ENCODE peak calls at places on chromosome 3, in nine cellular contexts. O is CD8-positive, alpha-beta T cell; Y is right lobe of liver; L is left ventricle myocardium inferior; U is RWPE1; S is stomach; A is PC-3; R is type B pancreatic cell; H is hepatocyte. C is an unnamed sample.

GRCh38 chr3:16171009-16171408 is 3.5 kb upstream of the GALNT15 start:
- DNase-seq in Y (no peak), A (no peak), R (peak), U (no peak), S (no peak), H (no peak), O (no peak), L (no peak), C (no peak)

GRCh38 chr3:67648229-67648628 is 6.2 kb downstream of the SUCLG2 start:
- DNase-seq in A (no peak), R (no peak), L (no peak), S (no peak), H (peak), Y (peak), O (no peak), U (no peak), C (no peak)

GRCh38 chr3:124730920-124731297 is 657 bp downstream of the UMPS start:
- DNase-seq in O (no peak), L (no peak), U (no peak), Y (peak), A (no peak), H (no peak), S (no peak), R (no peak), C (no peak)

GRCh38 chr3:11452988-11453847 is 181.0 kb downstream of the ATG7 start:
- DNase-seq in L (no peak), O (no peak), A (peak), Y (no peak), R (no peak), U (no peak), H (peak), S (no peak), C (no peak)

GRCh38 chr3:13543251-13543650 is 5.7 kb upstream of the FBLN2 start:
- DNase-seq in R (no peak), U (peak), O (no peak), L (peak), H (peak), A (peak), Y (no peak), S (no peak), C (no peak)

GRCh38 chr3:196941846-196942225 is 492 bp downstream of the NCBP2 start:
- DNase-seq in A (peak), O (peak), S (peak), U (peak), Y (peak), L (peak), H (peak), R (no peak), C (peak)

GRCh38 chr3:55074861-55075260 is 147.0 kb upstream of the LRTM1 start:
- DNase-seq in U (no peak), L (no peak), A (no peak), S (no peak), O (no peak), R (no peak), Y (no peak), H (no peak), C (no peak)

GRCh38 chr3:147462856-147463255 is 53.7 kb downstream of the ZIC1 start:
- DNase-seq in R (no peak), H (no peak), A (no peak), S (no peak), Y (no peak), L (no peak), O (no peak), U (no peak), C (no peak)

GRCh38 chr3:193783166-193783896 is 190.3 kb downstream of the OPA1 start:
- DNase-seq in Y (no peak), A (peak), R (no peak), H (peak), L (no peak), O (no peak), S (no peak), U (peak), C (no peak)

DNA sequence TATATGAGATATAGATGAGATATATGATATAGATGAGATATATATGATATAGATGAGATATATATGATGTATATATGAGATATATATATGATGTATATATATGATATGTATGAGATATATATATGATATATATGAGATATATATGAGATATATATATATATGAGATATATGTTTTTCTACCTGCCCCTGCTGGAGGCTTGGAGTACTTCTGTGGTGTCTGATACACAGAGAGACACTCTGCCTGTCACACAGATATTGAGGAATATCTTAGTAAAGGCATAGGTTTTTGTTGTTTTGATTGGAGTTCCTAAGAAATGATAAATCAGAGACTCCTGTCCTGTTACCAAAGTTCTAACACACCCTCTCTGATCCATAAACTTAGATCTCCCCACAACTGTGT is 43.0 kb downstream of the TMEM41A start:
- DNase-seq in O (no peak), Y (no peak), U (no peak), R (no peak), H (no peak), L (no peak), A (peak), S (no peak), C (no peak)
- TF ChIP-seq CTCF in O (no peak), Y (no peak), U (no peak), R (peak), H (no peak), L (peak), A (no peak), S (no peak), C (no peak)

DNA sequence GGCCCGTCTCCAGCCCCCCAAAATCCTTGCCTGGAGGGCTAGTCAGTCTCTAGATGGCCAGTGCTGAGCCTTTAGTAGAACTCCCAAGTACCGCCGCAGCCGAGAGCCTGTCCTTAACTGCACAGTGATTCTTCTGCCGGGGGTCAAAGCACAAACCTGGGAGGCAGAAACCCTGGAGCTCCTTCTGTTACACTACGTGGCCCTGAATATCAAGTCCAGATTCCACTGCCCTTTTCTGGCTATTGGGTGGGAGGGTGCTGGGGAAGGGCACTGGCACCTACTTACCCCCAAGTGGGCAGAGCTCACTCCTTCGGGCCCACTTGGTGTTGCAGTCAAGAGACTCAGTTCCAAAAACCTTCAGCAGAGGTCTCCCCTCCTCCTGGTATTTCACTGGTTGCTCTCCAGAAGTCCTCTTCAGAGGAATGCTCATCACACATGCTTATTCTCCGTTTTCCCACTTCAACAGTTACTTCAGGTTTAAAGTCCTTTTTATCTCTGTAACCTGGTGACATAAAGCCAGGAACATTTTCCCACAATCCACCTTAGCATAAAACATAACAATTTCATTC is 10.8 kb downstream of the PDHB start:
- DNase-seq in O (no peak), A (peak), R (no peak), Y (no peak), L (no peak), H (peak), U (no peak), S (no peak), C (no peak)
- TF ChIP-seq CTCF in O (no peak), A (peak), R (no peak), Y (peak), L (peak), H (peak), U (no peak), S (no peak), C (no peak)

GRCh38 chr3:4986611-4987373 is 7.6 kb downstream of the BHLHE40 start:
- DNase-seq in H (peak), O (peak), L (peak), S (peak), U (peak), R (peak), Y (peak), A (peak), C (peak)
- TF ChIP-seq CTCF in H (peak), O (no peak), L (no peak), S (no peak), U (no peak), R (no peak), Y (no peak), A (peak), C (peak)

GRCh38 chr3:50995085-50995824 is 320.5 kb downstream of the DOCK3 start:
- DNase-seq in R (no peak), L (no peak), S (no peak), O (no peak), U (no peak), H (no peak), A (no peak), Y (no peak), C (no peak)

GRCh38 chr3:50994537-50994936 is 319.8 kb downstream of the DOCK3 start:
- DNase-seq in R (no peak), S (no peak), L (no peak), O (no peak), U (no peak), Y (no peak), A (no peak), H (no peak), C (no peak)
- TF ChIP-seq CTCF in R (no peak), S (no peak), L (no peak), O (no peak), U (no peak), Y (no peak), A (no peak), H (no peak), C (no peak)

GRCh38 chr3:177700117-177700516 is 502.8 kb upstream of the TBL1XR1 start:
- DNase-seq in R (no peak), L (no peak), O (no peak), H (no peak), S (no peak), A (no peak), Y (no peak), U (no peak), C (no peak)
- TF ChIP-seq CTCF in R (no peak), L (no peak), O (no peak), H (no peak), S (no peak), A (no peak), Y (no peak), U (no peak), C (no peak)

GRCh38 chr3:33439421-33440327 is 531 bp downstream of the UBP1 start:
- DNase-seq in U (peak), Y (peak), A (peak), S (peak), L (peak), H (peak), R (peak), O (peak), C (no peak)
- TF ChIP-seq CTCF in U (peak), Y (peak), A (no peak), S (no peak), L (peak), H (peak), R (peak), O (no peak), C (peak)

GRCh38 chr3:120040813-120041377 is 53.4 kb downstream of the GSK3B start:
- DNase-seq in A (no peak), H (no peak), U (no peak), O (no peak), L (peak), Y (no peak), R (no peak), S (no peak), C (no peak)

DNA sequence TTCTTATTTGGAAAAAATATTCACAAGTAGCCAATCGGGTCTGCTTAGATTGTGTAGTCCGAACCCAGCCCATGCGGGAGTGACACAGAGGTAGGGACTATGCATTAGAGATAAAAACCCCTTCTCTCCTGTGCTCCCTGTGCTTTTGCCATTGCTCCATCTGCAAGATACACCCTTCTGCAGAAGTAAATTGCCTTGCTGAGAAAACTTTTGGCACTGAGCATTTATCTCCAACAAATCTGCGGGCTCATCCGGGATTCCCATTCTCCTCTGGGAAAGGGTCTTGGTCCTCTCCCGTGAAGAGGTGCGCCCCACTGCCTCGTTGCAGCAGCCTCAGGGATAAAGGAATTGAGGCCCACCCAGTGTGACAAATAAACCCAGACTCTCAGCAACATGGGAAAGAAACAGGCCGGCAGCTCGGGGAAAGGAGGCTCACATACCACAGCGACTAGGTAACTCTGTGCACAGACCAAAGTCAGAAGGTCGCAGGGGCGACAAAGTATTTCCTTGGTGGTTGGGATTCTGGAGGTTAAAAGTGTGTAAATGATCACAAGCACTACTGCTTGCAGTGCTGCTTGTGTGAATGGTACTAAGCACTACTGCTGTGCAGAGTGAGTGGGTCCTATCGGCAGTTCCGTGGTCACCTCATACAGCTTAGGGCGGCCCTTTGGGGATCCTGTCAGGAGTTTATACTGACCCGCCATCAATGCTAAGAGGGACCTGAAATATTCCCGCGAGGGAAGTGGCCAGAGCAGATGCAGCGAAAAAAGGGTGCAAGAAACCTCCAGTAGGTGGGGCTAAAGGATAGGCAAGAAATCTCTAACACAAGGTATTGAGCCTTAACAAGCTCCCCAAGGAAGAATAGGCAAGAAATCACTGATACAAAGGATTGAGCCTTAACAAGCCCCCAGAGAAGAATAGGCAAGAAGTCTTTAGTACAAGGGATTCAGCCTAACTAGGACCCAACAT is 54.3 kb downstream of the GSK3B start:
- DNase-seq in R (no peak), L (no peak), Y (no peak), A (peak), U (no peak), H (peak), O (no peak), S (no peak), C (no peak)
- TF ChIP-seq CTCF in R (peak), L (no peak), Y (no peak), A (peak), U (no peak), H (peak), O (no peak), S (no peak), C (peak)

GRCh38 chr3:21292971-21293370 is 458.0 kb downstream of the ZNF385D start:
- DNase-seq in O (no peak), R (no peak), Y (no peak), U (peak), H (no peak), S (no peak), L (no peak), A (no peak), C (no peak)

GRCh38 chr3:21294768-21295167 is 456.2 kb downstream of the ZNF385D start:
- DNase-seq in A (peak), H (no peak), U (peak), S (no peak), L (no peak), Y (no peak), R (no peak), O (no peak), C (no peak)

DNA sequence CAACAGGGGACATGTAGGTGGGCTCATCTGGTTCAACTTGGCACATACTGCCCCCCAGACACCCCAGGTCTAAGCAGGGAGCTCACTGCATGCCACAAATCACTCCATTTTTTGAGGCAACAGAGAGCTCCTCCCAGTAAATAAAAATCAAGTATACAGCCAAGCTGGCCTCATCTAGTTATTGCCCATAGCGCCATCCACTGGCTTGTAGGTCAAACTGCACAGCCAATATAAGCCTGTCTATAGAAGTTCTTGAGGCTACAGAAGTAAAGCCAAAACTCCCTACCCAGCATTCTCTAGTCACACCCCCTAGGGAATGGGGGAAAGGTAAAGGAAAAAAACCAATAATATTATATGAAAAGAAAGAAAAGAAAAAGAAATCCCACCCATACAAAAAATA is 453.7 kb downstream of the ZNF385D start:
- DNase-seq in O (no peak), A (no peak), Y (no peak), U (no peak), L (no peak), S (no peak), R (no peak), H (no peak), C (no peak)
- TF ChIP-seq CTCF in O (no peak), A (peak), Y (no peak), U (no peak), L (no peak), S (no peak), R (no peak), H (no peak), C (no peak)

DNA sequence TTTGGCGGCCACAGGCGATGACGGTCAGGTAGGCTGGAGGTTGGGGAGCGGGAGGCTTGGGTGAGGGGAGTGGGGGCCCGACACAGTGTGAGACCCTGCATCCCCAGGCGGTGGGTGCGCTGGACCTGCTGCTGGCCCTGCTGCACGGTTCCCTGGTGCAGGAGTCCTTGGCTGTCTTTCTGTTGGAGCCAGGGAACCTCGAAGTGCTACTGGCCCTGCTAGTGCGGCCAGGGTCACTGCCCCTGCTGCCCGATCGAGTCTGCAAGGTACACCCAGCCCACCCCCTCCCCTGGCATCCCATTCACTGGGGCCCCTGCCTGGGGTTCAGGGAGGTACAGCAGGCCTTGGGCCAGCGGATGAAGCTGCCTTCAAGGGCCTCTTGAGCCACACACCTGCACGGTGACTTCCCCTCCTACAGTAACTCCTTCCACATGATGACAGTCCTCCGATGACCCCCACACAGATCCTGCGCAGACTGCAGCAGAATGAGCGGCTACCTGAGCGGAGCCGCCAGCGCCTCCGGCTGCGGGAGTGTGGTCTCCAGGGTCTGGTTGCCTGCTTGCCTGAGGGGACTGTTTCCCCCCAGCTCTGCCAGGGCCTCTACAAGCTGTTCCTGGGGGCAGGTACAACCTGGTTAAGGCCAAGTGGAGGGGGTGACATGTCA is 19.5 kb downstream of the NBEAL2 start:
- DNase-seq in U (no peak), R (no peak), H (no peak), O (no peak), S (no peak), Y (no peak), A (no peak), L (peak), C (no peak)
- TF ChIP-seq CTCF in U (peak), R (no peak), H (no peak), O (peak), S (no peak), Y (no peak), A (peak), L (peak), C (no peak)

C was measured in GM13977.